ENCODE peak calls at places on chromosome 19, in four cellular contexts. T is K562, P is HepG2, Z is HEK293T. O is an unnamed sample.

GRCh38 chr19:43674630-43674982 is 4.6 kb upstream of the PLAUR start:
- DNase-seq in Z (no peak), T (no peak), P (no peak), O (no peak)

GRCh38 chr19:11451942-11452813 is 16.7 kb downstream of the PRKCSH start:
- DNase-seq in P (no peak), T (peak; percentile 43), Z (no peak), O (peak; percentile 50)

GRCh38 chr19:48053856-48054255 is 10.0 kb upstream of the CABP5 start:
- DNase-seq in T (no peak), Z (no peak), P (no peak), O (no peak)

GRCh38 chr19:17755977-17756670 is 4.8 kb downstream of the FCHO1 start:
- DNase-seq in P (no peak), Z (peak; percentile 48), T (peak; percentile 57), O (peak; percentile 86)

GRCh38 chr19:28706693-28707092 is 506.3 kb downstream of the UQCRFS1 start:
- DNase-seq in Z (no peak), P (no peak), T (no peak), O (no peak)

GRCh38 chr19:2213799-2214198 is 22.3 kb downstream of the PLEKHJ1 start:
- DNase-seq in P (no peak), T (no peak), Z (no peak), O (no peak)

GRCh38 chr19:12727745-12728433 is 4.2 kb upstream of the TNPO2 start:
- DNase-seq in P (no peak), T (no peak), Z (no peak), O (no peak)

GRCh38 chr19:16202320-16203255 is 4.9 kb downstream of the AP1M1 start:
- DNase-seq in Z (no peak), T (no peak), P (no peak), O (no peak)

GRCh38 chr19:55641376-55642152 is 762 bp downstream of the ZNF580 start:
- DNase-seq in Z (no peak), T (no peak), P (no peak), O (no peak)

GRCh38 chr19:41932259-41933130 is 4.2 kb upstream of the ERFL start:
- DNase-seq in T (no peak), P (no peak), Z (no peak), O (no peak)

GRCh38 chr19:57382806-57383488 is 6.7 kb upstream of the ZNF548 start:
- DNase-seq in P (no peak), Z (no peak), T (no peak), O (no peak)

GRCh38 chr19:51926426-51926783 is 867 bp upstream of the ZNF613 start:
- DNase-seq in T (no peak), P (no peak), Z (no peak), O (no peak)

GRCh38 chr19:31339405-31339804 is 9.8 kb downstream of the TSHZ3 start:
- DNase-seq in Z (no peak), T (peak; percentile 12), P (no peak), O (no peak)
- TF ChIP-seq ELF4 in Z (no peak), T (no peak), P (no peak), O (no peak)

DNA sequence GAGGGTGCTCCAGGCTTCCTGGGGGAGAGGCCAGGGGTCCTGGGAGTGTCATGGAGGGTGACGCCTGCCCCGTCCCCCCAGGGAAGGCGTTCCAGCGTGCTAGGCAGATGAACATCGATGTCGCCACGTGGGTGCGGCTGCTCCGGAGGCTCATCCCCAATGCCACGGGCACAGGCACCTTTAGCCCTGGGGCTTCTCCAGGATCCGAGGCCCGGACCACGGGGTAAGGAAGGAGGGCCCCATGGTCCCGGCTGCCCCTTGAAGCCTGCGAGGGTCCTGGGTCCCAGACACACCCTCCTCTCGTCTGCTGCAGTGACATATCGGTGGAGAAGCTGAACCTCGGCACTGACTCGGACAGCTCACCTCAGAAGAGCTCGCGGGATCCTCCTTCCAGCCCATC is 11.4 kb downstream of the PTGER1 start:
- DNase-seq in Z (no peak), T (no peak), P (no peak), O (no peak)
- TF ChIP-seq ELF4 in Z (no peak), T (no peak), P (no peak), O (no peak)

GRCh38 chr19:46878613-46879375 is 18.0 kb downstream of the ARHGAP35 start:
- DNase-seq in Z (no peak), T (no peak), P (no peak), O (no peak)
- TF ChIP-seq ELF4 in Z (no peak), T (no peak), P (no peak), O (no peak)

GRCh38 chr19:5907216-5907615 is 2.5 kb downstream of the VMAC start:
- DNase-seq in T (no peak), P (no peak), Z (no peak), O (no peak)
- TF ChIP-seq ELF4 in T (no peak), P (no peak), Z (no peak), O (no peak)

DNA sequence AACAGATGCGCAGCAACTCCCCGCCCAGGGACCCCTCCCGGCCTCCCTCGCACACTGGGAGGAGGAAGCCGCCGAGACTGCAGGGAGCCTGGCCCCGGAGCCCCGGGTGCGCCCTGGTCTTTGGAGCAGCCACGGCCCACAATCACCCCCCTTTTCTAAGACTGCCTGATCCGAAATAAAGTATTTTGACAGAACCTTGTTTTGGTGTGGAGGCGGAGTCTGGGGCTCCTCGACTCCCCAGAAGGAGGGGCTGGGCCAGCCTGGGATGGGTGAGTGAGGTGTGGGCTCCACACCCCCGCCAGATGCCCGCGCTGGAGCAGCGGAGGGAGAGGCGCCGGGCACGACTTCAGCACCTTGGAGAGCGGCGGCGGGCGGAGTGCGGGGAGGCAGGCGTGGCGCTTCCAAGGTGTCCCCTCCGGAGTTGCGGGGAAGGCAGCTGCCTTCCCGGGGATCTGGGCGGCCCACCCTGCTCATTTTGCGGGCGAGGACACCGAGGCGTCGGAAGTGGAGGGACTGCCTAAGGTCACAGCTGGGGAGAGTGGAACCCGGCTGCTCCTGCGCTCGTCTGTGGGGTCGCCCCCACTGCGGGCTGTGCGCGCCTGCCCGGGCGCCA is 9.4 kb downstream of the SIRT6 start:
- DNase-seq in T (peak; percentile 68), P (no peak), Z (peak; percentile 77), O (peak; percentile 89)
- TF ChIP-seq ELF4 in T (no peak), P (no peak), Z (no peak), O (peak; percentile 82)

GRCh38 chr19:1009043-1009975 is 9.1 kb downstream of the GRIN3B start:
- DNase-seq in T (no peak), Z (no peak), P (no peak), O (no peak)
- TF ChIP-seq ELF4 in T (no peak), Z (no peak), P (no peak), O (no peak)

DNA sequence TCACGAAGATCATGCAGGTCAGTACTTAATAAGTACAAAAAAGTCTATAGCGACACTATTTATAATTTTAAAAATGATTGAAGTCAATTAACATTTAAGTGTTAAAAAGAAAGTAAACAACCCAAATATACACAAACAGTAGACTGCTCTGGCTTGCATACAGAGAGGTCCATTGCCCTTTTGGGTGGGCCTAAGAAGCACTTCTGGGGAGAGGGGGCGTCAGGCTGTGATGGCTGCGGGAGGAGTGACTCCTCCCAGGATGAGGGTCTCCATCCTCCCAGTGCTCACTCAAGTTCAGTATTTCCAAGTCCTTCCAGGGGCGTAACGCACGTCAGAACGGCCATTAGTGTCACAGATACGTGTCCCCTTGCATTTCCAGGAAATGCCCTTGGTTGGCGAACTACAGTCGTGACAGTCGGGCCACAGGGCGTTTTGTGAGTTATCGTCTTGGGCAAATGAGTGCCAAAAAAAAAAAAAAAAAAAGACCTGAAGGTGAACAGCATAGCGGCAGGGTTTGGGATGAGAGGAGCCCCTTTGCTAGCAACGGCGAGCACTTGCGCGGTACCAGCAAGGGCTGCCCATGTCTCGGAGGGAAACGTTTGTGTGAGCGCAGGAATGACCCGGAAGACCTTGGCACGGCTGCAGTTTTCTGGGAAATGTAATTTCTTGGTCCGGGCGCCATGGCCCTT is at the start of gene SCGB2B2:
- DNase-seq in P (no peak), Z (peak; percentile 68), T (no peak), O (no peak)
- TF ChIP-seq ELF4 in P (no peak), Z (peak; percentile 77), T (no peak), O (no peak)

O was measured in WTC11.